ENCODE peak calls at places on chromosomes 2 and 18, in four cellular contexts. One of them, this sample, is unnamed.

GRCh38 chr2:69166812-69167468 is 154.0 kb downstream of the ANTXR1 start:
- DNase-seq in cardiac fibroblast: no peak
- DNase-seq in HCT116: no peak
- DNase-seq in CD8-positive, alpha-beta T cell: no peak
- DNase-seq in this sample: no peak

GRCh38 chr2:224764565-224765236 is 48.5 kb upstream of the CCDC195 start:
- DNase-seq in cardiac fibroblast: no peak
- DNase-seq in HCT116: no peak
- DNase-seq in CD8-positive, alpha-beta T cell: no peak
- DNase-seq in this sample: no peak

GRCh38 chr2:224552771-224553170 is 32.4 kb downstream of the CUL3 start:
- DNase-seq in cardiac fibroblast: no peak
- DNase-seq in HCT116: no peak
- DNase-seq in CD8-positive, alpha-beta T cell: no peak
- DNase-seq in this sample: no peak

GRCh38 chr2:150566289-150566688 is 78.8 kb upstream of the RND3 start:
- DNase-seq in cardiac fibroblast: no peak
- DNase-seq in HCT116: no peak
- DNase-seq in CD8-positive, alpha-beta T cell: no peak
- DNase-seq in this sample: no peak

GRCh38 chr18:79507546-79508480 is 112.1 kb downstream of the NFATC1 start:
- DNase-seq in cardiac fibroblast: peak
- DNase-seq in HCT116: no peak
- DNase-seq in CD8-positive, alpha-beta T cell: no peak
- DNase-seq in this sample: no peak

GRCh38 chr2:154455871-154456270 is 242.6 kb upstream of the KCNJ3 start:
- DNase-seq in cardiac fibroblast: peak
- DNase-seq in HCT116: no peak
- DNase-seq in CD8-positive, alpha-beta T cell: no peak
- DNase-seq in this sample: no peak

GRCh38 chr2:73897934-73898333 is 5.1 kb downstream of the ACTG2 start:
- DNase-seq in cardiac fibroblast: no peak
- DNase-seq in HCT116: no peak
- DNase-seq in CD8-positive, alpha-beta T cell: no peak
- DNase-seq in this sample: no peak

GRCh38 chr2:30789670-30790210 is 17.5 kb downstream of the CAPN13 start:
- DNase-seq in cardiac fibroblast: no peak
- DNase-seq in HCT116: no peak
- DNase-seq in CD8-positive, alpha-beta T cell: no peak
- DNase-seq in this sample: no peak

GRCh38 chr2:184596819-184597411 is 1.4 kb upstream of the ZNF804A start:
- DNase-seq in cardiac fibroblast: peak
- DNase-seq in HCT116: peak
- DNase-seq in CD8-positive, alpha-beta T cell: no peak
- DNase-seq in this sample: no peak

GRCh38 chr2:132782166-132782783 is 112.3 kb upstream of the LYPD1 start:
- DNase-seq in cardiac fibroblast: no peak
- DNase-seq in HCT116: no peak
- DNase-seq in CD8-positive, alpha-beta T cell: no peak
- DNase-seq in this sample: no peak

GRCh38 chr2:223909048-223909741 is 35.9 kb downstream of the WDFY1 start:
- DNase-seq in cardiac fibroblast: peak
- DNase-seq in HCT116: no peak
- DNase-seq in CD8-positive, alpha-beta T cell: no peak
- DNase-seq in this sample: no peak

GRCh38 chr2:38690499-38691420 is 24.8 kb downstream of the GALM start:
- DNase-seq in cardiac fibroblast: peak
- DNase-seq in HCT116: peak
- DNase-seq in CD8-positive, alpha-beta T cell: no peak
- DNase-seq in this sample: peak

GRCh38 chr2:205739618-205740017 is 57.3 kb downstream of the NRP2 start:
- DNase-seq in cardiac fibroblast: no peak
- DNase-seq in HCT116: no peak
- DNase-seq in CD8-positive, alpha-beta T cell: no peak
- DNase-seq in this sample: no peak

GRCh38 chr2:44130441-44130840 is 38.2 kb upstream of the PPM1B start:
- DNase-seq in cardiac fibroblast: peak
- DNase-seq in HCT116: no peak
- DNase-seq in CD8-positive, alpha-beta T cell: no peak
- DNase-seq in this sample: peak

GRCh38 chr2:149715005-149715592 is 127.5 kb upstream of the MMADHC start:
- DNase-seq in cardiac fibroblast: peak
- DNase-seq in HCT116: peak
- DNase-seq in CD8-positive, alpha-beta T cell: no peak
- DNase-seq in this sample: no peak

GRCh38 chr2:37415128-37415817 is 70.8 kb downstream of the QPCT start:
- DNase-seq in cardiac fibroblast: peak
- DNase-seq in HCT116: no peak
- DNase-seq in CD8-positive, alpha-beta T cell: no peak
- DNase-seq in this sample: no peak

GRCh38 chr2:18991177-18992168 is 366.9 kb downstream of the OSR1 start:
- DNase-seq in cardiac fibroblast: peak
- DNase-seq in HCT116: no peak
- DNase-seq in CD8-positive, alpha-beta T cell: no peak
- DNase-seq in this sample: peak

GRCh38 chr2:170276926-170277571 is 99.1 kb downstream of the MYO3B start:
- DNase-seq in cardiac fibroblast: no peak
- DNase-seq in HCT116: no peak
- DNase-seq in CD8-positive, alpha-beta T cell: no peak
- DNase-seq in this sample: no peak

GRCh38 chr2:206700141-206700540 is 18.1 kb downstream of the DYTN start:
- DNase-seq in cardiac fibroblast: peak
- DNase-seq in HCT116: no peak
- DNase-seq in CD8-positive, alpha-beta T cell: no peak
- DNase-seq in this sample: no peak

GRCh38 chr18:67386028-67386427 is 130.5 kb downstream of the DSEL start:
- DNase-seq in cardiac fibroblast: no peak
- DNase-seq in HCT116: no peak
- DNase-seq in CD8-positive, alpha-beta T cell: no peak
- DNase-seq in this sample: no peak

GRCh38 chr18:48217306-48218250 is 191.6 kb downstream of the ZBTB7C start:
- DNase-seq in cardiac fibroblast: no peak
- DNase-seq in HCT116: no peak
- DNase-seq in CD8-positive, alpha-beta T cell: no peak
- DNase-seq in this sample: no peak

DNA sequence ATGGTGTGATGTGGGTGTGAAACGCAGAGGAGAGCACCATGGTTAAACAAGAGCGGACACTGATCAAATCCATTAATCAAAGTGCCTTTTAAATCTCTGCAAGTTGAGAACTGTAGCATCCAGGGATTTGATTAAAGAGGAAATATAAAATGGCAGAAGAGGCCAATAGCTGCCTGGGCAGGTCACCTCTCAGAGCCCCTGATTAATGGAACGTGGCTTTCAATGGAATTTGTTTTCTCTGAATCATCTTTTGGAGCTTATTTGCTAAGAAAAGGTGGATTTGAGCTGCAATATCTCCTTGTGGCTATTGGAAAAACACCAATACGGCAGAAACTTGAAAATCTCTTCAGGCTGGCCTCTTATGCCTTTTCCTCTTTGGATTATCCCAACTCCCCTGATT is 97.0 kb downstream of the ACTR3 start:
- DNase-seq in cardiac fibroblast: no peak
- DNase-seq in HCT116: no peak
- DNase-seq in CD8-positive, alpha-beta T cell: no peak
- DNase-seq in this sample: no peak
- TF ChIP-seq CTCF in cardiac fibroblast: no peak
- TF ChIP-seq CTCF in HCT116: no peak
- TF ChIP-seq CTCF in CD8-positive, alpha-beta T cell: no peak
- TF ChIP-seq CTCF in this sample: no peak

DNA sequence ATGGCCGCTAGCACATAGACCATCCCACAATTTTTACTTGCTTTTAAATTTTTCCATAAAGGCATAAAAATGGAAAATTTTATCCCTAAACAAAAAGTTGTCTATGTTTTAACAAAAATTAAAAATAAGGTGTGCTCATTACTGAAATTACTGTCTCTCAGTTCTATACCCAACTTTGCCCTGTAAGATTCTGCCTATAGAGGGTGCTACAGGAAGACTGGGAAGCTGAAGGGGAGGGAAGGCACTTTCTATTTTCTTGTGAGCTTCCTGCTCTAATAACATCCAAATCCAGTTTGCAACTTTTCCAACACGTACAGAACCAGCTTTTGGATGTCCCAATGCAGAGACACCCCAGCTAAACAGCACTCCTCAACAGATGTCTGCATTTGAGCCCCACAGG is 666.9 kb downstream of the PLCL1 start:
- DNase-seq in cardiac fibroblast: no peak
- DNase-seq in HCT116: no peak
- DNase-seq in CD8-positive, alpha-beta T cell: no peak
- DNase-seq in this sample: no peak
- TF ChIP-seq CTCF in cardiac fibroblast: no peak
- TF ChIP-seq CTCF in HCT116: peak
- TF ChIP-seq CTCF in CD8-positive, alpha-beta T cell: no peak
- TF ChIP-seq CTCF in this sample: peak

GRCh38 chr2:134468093-134468640 is 214.3 kb downstream of the MGAT5 start:
- DNase-seq in cardiac fibroblast: no peak
- DNase-seq in HCT116: no peak
- DNase-seq in CD8-positive, alpha-beta T cell: no peak
- DNase-seq in this sample: no peak

GRCh38 chr2:134465228-134465627 is 211.4 kb downstream of the MGAT5 start:
- DNase-seq in cardiac fibroblast: no peak
- DNase-seq in HCT116: no peak
- DNase-seq in CD8-positive, alpha-beta T cell: no peak
- DNase-seq in this sample: no peak

GRCh38 chr2:134465706-134466105 is 211.8 kb downstream of the MGAT5 start:
- DNase-seq in cardiac fibroblast: no peak
- DNase-seq in HCT116: no peak
- DNase-seq in CD8-positive, alpha-beta T cell: no peak
- DNase-seq in this sample: no peak

GRCh38 chr2:134463726-134464076 is 209.8 kb downstream of the MGAT5 start:
- DNase-seq in cardiac fibroblast: no peak
- DNase-seq in HCT116: no peak
- DNase-seq in CD8-positive, alpha-beta T cell: no peak
- DNase-seq in this sample: no peak

GRCh38 chr2:134466141-134466540 is 212.3 kb downstream of the MGAT5 start:
- DNase-seq in cardiac fibroblast: peak
- DNase-seq in HCT116: peak
- DNase-seq in CD8-positive, alpha-beta T cell: peak
- DNase-seq in this sample: no peak
- TF ChIP-seq CTCF in cardiac fibroblast: peak
- TF ChIP-seq CTCF in HCT116: peak
- TF ChIP-seq CTCF in CD8-positive, alpha-beta T cell: no peak
- TF ChIP-seq CTCF in this sample: no peak

DNA sequence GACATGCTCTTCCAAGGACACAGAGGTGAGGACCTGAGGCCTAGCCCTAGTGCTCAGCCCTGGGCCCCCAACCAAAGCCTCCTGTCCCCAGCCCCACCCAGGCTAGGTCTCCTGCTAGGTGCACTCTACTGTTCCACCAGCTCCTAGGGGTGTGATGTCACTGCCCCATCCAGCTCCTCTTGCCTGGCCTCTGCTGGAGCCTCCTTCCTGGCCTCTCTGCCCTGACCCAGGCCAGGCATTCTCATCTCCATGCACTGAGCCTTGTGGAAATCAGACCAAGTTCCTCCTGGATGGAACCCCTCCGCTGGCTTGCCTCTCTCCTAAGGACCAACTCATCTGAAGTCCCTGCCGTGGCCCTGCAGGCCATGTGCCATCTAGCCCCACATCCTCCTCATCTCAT is 156.8 kb downstream of the INHBB start:
- DNase-seq in cardiac fibroblast: no peak
- DNase-seq in HCT116: no peak
- DNase-seq in CD8-positive, alpha-beta T cell: no peak
- DNase-seq in this sample: no peak
- TF ChIP-seq CTCF in cardiac fibroblast: no peak
- TF ChIP-seq CTCF in HCT116: no peak
- TF ChIP-seq CTCF in CD8-positive, alpha-beta T cell: no peak
- TF ChIP-seq CTCF in this sample: no peak

DNA sequence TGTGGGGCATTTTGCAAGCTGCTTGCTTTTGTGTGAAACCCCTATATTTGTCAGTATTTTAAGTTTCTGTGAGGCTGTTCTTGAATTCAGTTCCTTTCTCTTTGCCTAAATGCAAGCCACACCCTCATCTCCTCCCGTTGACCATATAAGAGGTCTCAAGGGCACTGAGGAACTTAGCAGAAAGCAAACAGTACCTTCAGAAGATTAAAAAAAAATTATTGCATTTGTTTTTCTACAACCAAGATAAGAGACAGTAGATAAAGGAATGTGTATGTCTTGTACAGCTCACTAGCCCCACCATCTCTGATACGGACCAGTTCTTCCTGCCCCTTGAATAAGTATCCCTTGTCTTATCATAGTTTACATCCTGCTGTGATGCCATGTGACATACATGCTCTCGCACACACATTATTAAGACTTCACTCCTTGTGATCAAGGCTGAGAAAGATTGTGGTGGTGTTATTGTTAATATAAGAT is 64.2 kb downstream of the NPAS2 start:
- DNase-seq in cardiac fibroblast: no peak
- DNase-seq in HCT116: no peak
- DNase-seq in CD8-positive, alpha-beta T cell: no peak
- DNase-seq in this sample: no peak
- TF ChIP-seq CTCF in cardiac fibroblast: no peak
- TF ChIP-seq CTCF in HCT116: no peak
- TF ChIP-seq CTCF in CD8-positive, alpha-beta T cell: no peak
- TF ChIP-seq CTCF in this sample: no peak

GRCh38 chr2:128293426-128293755 is 25.3 kb downstream of the HS6ST1 start:
- DNase-seq in cardiac fibroblast: no peak
- DNase-seq in HCT116: no peak
- DNase-seq in CD8-positive, alpha-beta T cell: no peak
- DNase-seq in this sample: no peak
- TF ChIP-seq CTCF in cardiac fibroblast: no peak
- TF ChIP-seq CTCF in HCT116: no peak
- TF ChIP-seq CTCF in CD8-positive, alpha-beta T cell: no peak
- TF ChIP-seq CTCF in this sample: no peak

DNA sequence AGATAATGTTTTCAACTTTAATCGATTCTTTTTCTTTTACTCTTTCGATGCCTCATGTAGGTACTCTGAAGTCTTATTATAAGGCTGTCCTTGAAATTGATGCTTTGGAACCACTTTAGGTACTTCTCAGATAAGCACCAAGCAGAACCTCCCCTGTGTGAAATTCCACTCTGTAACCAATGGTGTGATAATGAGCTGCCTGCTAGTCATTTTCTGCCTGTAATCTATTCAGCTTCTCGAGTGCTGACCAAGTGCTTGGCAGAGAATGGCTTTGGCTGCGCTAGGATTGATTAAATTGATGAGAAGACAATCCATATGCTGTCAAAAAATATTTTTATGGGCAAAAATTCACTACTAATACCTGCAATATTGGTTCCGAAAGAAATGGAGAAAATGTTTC is 132.1 kb upstream of the STON1 start:
- DNase-seq in cardiac fibroblast: no peak
- DNase-seq in HCT116: no peak
- DNase-seq in CD8-positive, alpha-beta T cell: no peak
- DNase-seq in this sample: no peak
- TF ChIP-seq CTCF in cardiac fibroblast: no peak
- TF ChIP-seq CTCF in HCT116: no peak
- TF ChIP-seq CTCF in CD8-positive, alpha-beta T cell: no peak
- TF ChIP-seq CTCF in this sample: no peak

GRCh38 chr2:168348076-168348475 is 100.7 kb upstream of the STK39 start:
- DNase-seq in cardiac fibroblast: peak
- DNase-seq in HCT116: peak
- DNase-seq in CD8-positive, alpha-beta T cell: no peak
- DNase-seq in this sample: no peak
- TF ChIP-seq CTCF in cardiac fibroblast: peak
- TF ChIP-seq CTCF in HCT116: peak
- TF ChIP-seq CTCF in CD8-positive, alpha-beta T cell: no peak
- TF ChIP-seq CTCF in this sample: peak

This sample was measured in AG09319.